ENCODE peak calls at places on chromosomes 3 and 15, in eight cellular contexts. One of them, this sample, is unnamed.

GRCh38 chr3:62143843-62144450 is 229.4 kb downstream of the FEZF2 start:
- DNase-seq in mucosa of descending colon: no peak
- DNase-seq in upper lobe of left lung: no peak
- DNase-seq in HCT116: no peak
- DNase-seq in astrocyte of the spinal cord: no peak
- DNase-seq in right lobe of liver: no peak
- DNase-seq in AG10803: no peak
- DNase-seq in left ventricle myocardium inferior: no peak
- DNase-seq in this sample: no peak

GRCh38 chr3:159859836-159860235 is 128.8 kb upstream of the IL12A start:
- DNase-seq in mucosa of descending colon: no peak
- DNase-seq in upper lobe of left lung: no peak
- DNase-seq in HCT116: no peak
- DNase-seq in astrocyte of the spinal cord: no peak
- DNase-seq in right lobe of liver: no peak
- DNase-seq in AG10803: no peak
- DNase-seq in left ventricle myocardium inferior: no peak
- DNase-seq in this sample: no peak

GRCh38 chr15:80773122-80773551 is 6.0 kb upstream of the CEMIP start:
- DNase-seq in mucosa of descending colon: no peak
- DNase-seq in upper lobe of left lung: no peak
- DNase-seq in HCT116: no peak
- DNase-seq in astrocyte of the spinal cord: peak; percentile 85
- DNase-seq in right lobe of liver: no peak
- DNase-seq in AG10803: peak; percentile 85
- DNase-seq in left ventricle myocardium inferior: no peak
- DNase-seq in this sample: peak; percentile 98

GRCh38 chr3:171251842-171252241 is 208.4 kb downstream of the TNIK start:
- DNase-seq in mucosa of descending colon: no peak
- DNase-seq in upper lobe of left lung: no peak
- DNase-seq in HCT116: no peak
- DNase-seq in astrocyte of the spinal cord: no peak
- DNase-seq in right lobe of liver: no peak
- DNase-seq in AG10803: no peak
- DNase-seq in left ventricle myocardium inferior: no peak
- DNase-seq in this sample: peak; percentile 44

GRCh38 chr15:70451861-70452653 is 311.3 kb downstream of the UACA start:
- DNase-seq in mucosa of descending colon: peak; percentile 55
- DNase-seq in upper lobe of left lung: peak; percentile 79
- DNase-seq in HCT116: no peak
- DNase-seq in astrocyte of the spinal cord: no peak
- DNase-seq in right lobe of liver: peak; percentile 68
- DNase-seq in AG10803: no peak
- DNase-seq in left ventricle myocardium inferior: no peak
- DNase-seq in this sample: no peak

GRCh38 chr3:173839859-173840258 is 442.3 kb downstream of the NLGN1 start:
- DNase-seq in mucosa of descending colon: no peak
- DNase-seq in upper lobe of left lung: no peak
- DNase-seq in HCT116: no peak
- DNase-seq in astrocyte of the spinal cord: no peak
- DNase-seq in right lobe of liver: no peak
- DNase-seq in AG10803: no peak
- DNase-seq in left ventricle myocardium inferior: no peak
- DNase-seq in this sample: no peak

GRCh38 chr15:55897560-55898336 is 95.7 kb downstream of the NEDD4 start:
- DNase-seq in mucosa of descending colon: peak; percentile 51
- DNase-seq in upper lobe of left lung: peak; percentile 33
- DNase-seq in HCT116: no peak
- DNase-seq in astrocyte of the spinal cord: peak; percentile 52
- DNase-seq in right lobe of liver: peak; percentile 53
- DNase-seq in AG10803: peak; percentile 60
- DNase-seq in left ventricle myocardium inferior: peak; percentile 41
- DNase-seq in this sample: peak; percentile 66

GRCh38 chr3:129121016-129121791 is 400 bp downstream of the RAB43 start:
- DNase-seq in mucosa of descending colon: no peak
- DNase-seq in upper lobe of left lung: no peak
- DNase-seq in HCT116: no peak
- DNase-seq in astrocyte of the spinal cord: peak; percentile 37
- DNase-seq in right lobe of liver: no peak
- DNase-seq in AG10803: no peak
- DNase-seq in left ventricle myocardium inferior: no peak
- DNase-seq in this sample: peak; percentile 56

GRCh38 chr3:78754066-78754743 is 1013.6 kb downstream of the ROBO1 start:
- DNase-seq in mucosa of descending colon: no peak
- DNase-seq in upper lobe of left lung: no peak
- DNase-seq in HCT116: no peak
- DNase-seq in astrocyte of the spinal cord: peak; percentile 68
- DNase-seq in right lobe of liver: no peak
- DNase-seq in AG10803: peak; percentile 71
- DNase-seq in left ventricle myocardium inferior: no peak
- DNase-seq in this sample: peak; percentile 59

GRCh38 chr15:80684697-80685096 is 10.4 kb upstream of the ABHD17C start:
- DNase-seq in mucosa of descending colon: no peak
- DNase-seq in upper lobe of left lung: no peak
- DNase-seq in HCT116: no peak
- DNase-seq in astrocyte of the spinal cord: no peak
- DNase-seq in right lobe of liver: no peak
- DNase-seq in AG10803: no peak
- DNase-seq in left ventricle myocardium inferior: no peak
- DNase-seq in this sample: no peak

GRCh38 chr15:35293353-35294130 is 208.4 kb upstream of the NANOGP8 start:
- DNase-seq in mucosa of descending colon: no peak
- DNase-seq in upper lobe of left lung: no peak
- DNase-seq in HCT116: peak; percentile 86
- DNase-seq in astrocyte of the spinal cord: peak; percentile 66
- DNase-seq in right lobe of liver: no peak
- DNase-seq in AG10803: peak; percentile 75
- DNase-seq in left ventricle myocardium inferior: no peak
- DNase-seq in this sample: peak; percentile 81

DNA sequence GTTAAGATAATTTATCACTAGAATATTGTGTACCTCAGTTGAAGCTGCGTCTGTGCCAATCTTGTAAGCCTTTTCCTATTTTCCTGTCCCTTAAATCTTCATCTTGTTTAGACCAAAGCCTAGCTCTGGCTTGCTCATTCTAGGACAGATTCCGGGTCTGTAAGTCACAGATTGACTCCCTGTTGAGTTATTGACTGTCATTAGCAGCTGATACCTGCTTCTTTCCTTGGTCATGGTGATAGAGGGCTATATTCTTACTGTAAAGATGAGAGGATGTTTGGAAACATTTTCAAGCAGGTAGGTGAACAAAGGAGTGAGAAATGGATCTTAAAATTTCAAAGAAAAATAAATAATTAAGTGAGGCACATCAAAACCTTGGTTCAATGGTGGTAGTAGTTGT is 200.2 kb downstream of the KCNH8 start:
- DNase-seq in mucosa of descending colon: no peak
- DNase-seq in upper lobe of left lung: no peak
- DNase-seq in HCT116: no peak
- DNase-seq in astrocyte of the spinal cord: no peak
- DNase-seq in right lobe of liver: no peak
- DNase-seq in AG10803: no peak
- DNase-seq in left ventricle myocardium inferior: no peak
- DNase-seq in this sample: no peak
- H3K4me3 ChIP-seq in mucosa of descending colon: no peak overlapping the region
- H3K4me3 ChIP-seq in upper lobe of left lung: no peak overlapping the region
- H3K4me3 ChIP-seq in HCT116: no peak overlapping the region
- H3K4me3 ChIP-seq in astrocyte of the spinal cord: no peak overlapping the region
- H3K4me3 ChIP-seq in right lobe of liver: no peak overlapping the region
- H3K4me3 ChIP-seq in AG10803: no peak overlapping the region
- H3K4me3 ChIP-seq in left ventricle myocardium inferior: no peak overlapping the region
- H3K4me3 ChIP-seq in this sample: no peak overlapping the region

DNA sequence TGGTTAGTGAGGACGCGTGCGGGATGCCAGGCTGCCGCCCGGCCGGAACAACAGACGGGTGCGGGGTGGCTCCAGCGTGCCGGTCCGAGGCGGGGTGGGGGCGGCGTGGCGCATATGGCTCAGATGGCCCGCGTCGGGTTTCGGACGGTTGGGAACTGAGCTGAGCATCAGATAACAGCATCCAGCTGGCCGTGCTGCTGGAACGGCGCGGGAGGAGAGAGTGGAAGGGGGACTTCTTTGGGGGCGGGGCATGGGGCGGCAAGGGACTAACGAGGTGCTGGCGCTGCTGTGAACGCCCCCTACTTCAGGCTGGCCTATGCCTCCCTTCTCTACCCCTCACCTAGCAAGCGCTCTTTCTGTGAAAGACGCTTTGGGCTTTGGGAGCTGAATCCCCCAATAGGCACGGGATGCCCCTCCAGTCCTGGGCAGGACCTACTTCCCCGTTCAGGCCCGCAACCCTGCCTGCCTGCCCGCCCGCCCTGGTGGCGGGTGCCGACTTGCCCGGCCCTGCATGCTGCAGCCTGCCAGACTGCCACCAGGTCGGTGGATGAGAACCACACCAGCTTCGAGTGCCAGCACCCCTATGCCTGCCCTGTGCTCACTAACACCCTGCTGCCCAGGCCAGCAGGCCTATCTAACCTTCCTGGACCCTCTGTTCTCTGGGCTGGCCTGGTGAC is 541 bp downstream of the INKA1 start:
- DNase-seq in mucosa of descending colon: peak; percentile 50
- DNase-seq in upper lobe of left lung: no peak
- DNase-seq in HCT116: no peak
- DNase-seq in astrocyte of the spinal cord: no peak
- DNase-seq in right lobe of liver: no peak
- DNase-seq in AG10803: no peak
- DNase-seq in left ventricle myocardium inferior: no peak
- DNase-seq in this sample: peak; percentile 35
- TF ChIP-seq CTCF in mucosa of descending colon: no peak
- TF ChIP-seq CTCF in upper lobe of left lung: no peak
- TF ChIP-seq CTCF in HCT116: no peak
- TF ChIP-seq CTCF in astrocyte of the spinal cord: no peak
- TF ChIP-seq CTCF in right lobe of liver: no peak
- TF ChIP-seq CTCF in AG10803: peak; percentile 1
- TF ChIP-seq CTCF in left ventricle myocardium inferior: peak; percentile 10
- TF ChIP-seq CTCF in this sample: no peak

DNA sequence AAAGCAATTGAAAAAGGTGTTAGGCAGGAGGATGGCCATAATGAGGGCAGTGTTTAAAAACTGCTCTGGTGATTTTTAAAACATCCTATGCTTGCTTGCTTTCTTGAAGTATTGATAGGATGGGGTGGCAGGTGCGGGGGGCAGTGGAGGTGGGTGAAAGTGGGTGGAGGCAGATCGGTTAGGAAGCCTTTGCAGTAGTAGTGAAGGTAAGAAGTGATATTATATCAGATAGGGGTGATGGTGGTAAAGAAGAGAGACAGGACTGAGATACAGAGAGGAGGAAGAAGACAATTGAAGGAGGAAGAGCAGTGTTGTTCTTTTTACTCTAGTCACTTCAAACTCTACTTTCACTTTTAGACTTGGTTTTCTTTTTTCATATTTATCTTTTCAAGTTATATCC is 11.1 kb downstream of the ZNF80 start:
- DNase-seq in mucosa of descending colon: no peak
- DNase-seq in upper lobe of left lung: no peak
- DNase-seq in HCT116: no peak
- DNase-seq in astrocyte of the spinal cord: no peak
- DNase-seq in right lobe of liver: no peak
- DNase-seq in AG10803: no peak
- DNase-seq in left ventricle myocardium inferior: no peak
- DNase-seq in this sample: no peak
- H3K4me3 ChIP-seq in mucosa of descending colon: no peak overlapping the region
- H3K4me3 ChIP-seq in upper lobe of left lung: no peak overlapping the region
- H3K4me3 ChIP-seq in HCT116: no peak overlapping the region
- H3K4me3 ChIP-seq in astrocyte of the spinal cord: no peak overlapping the region
- H3K4me3 ChIP-seq in right lobe of liver: no peak overlapping the region
- H3K4me3 ChIP-seq in AG10803: no peak overlapping the region
- H3K4me3 ChIP-seq in left ventricle myocardium inferior: no peak overlapping the region
- H3K4me3 ChIP-seq in this sample: no peak overlapping the region

GRCh38 chr3:11530153-11530721 is 113.5 kb downstream of the VGLL4 start:
- DNase-seq in mucosa of descending colon: no peak
- DNase-seq in upper lobe of left lung: no peak
- DNase-seq in HCT116: no peak
- DNase-seq in astrocyte of the spinal cord: peak; percentile 99
- DNase-seq in right lobe of liver: no peak
- DNase-seq in AG10803: peak; percentile 87
- DNase-seq in left ventricle myocardium inferior: peak; percentile 67
- DNase-seq in this sample: peak; percentile 100
- TF ChIP-seq CTCF in mucosa of descending colon: no peak
- TF ChIP-seq CTCF in upper lobe of left lung: no peak
- TF ChIP-seq CTCF in HCT116: no peak
- TF ChIP-seq CTCF in astrocyte of the spinal cord: peak; percentile 28
- TF ChIP-seq CTCF in right lobe of liver: no peak
- TF ChIP-seq CTCF in AG10803: peak; percentile 27
- TF ChIP-seq CTCF in left ventricle myocardium inferior: peak; percentile 31
- TF ChIP-seq CTCF in this sample: peak; percentile 58

DNA sequence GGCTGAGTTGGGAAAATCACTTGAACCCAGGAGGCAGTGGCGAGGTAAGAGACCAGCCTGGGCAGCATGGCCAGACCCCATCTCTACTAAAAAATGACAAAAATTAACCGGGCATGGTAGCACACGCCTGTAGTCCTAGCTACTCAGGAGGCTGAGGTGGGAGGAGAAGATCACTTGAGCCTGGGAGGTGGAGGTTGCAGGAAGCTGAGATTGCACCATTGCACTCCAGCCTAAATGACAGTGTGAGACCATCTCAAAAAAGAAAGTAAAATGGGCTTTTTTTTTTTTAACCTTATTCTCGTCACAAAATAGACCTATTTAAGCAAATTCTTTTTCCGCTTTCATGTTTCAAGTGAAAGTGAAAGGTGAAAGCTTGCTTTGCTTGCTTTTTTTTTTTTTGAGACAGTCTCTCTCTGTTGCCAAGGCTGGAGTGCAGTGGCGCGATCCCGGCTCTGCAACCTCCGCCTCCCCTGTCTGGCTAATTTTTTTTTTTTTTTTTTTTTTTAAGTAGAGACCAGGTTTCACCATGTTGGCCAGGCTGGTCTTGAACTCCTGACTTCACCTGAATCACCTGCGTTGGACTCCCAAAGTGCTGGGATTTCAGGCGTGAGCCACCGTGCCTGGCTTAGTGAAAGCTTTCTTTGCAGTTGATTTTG is 3.6 kb downstream of the PDIA3 start:
- DNase-seq in mucosa of descending colon: no peak
- DNase-seq in upper lobe of left lung: peak; percentile 28
- DNase-seq in HCT116: no peak
- DNase-seq in astrocyte of the spinal cord: peak; percentile 7
- DNase-seq in right lobe of liver: no peak
- DNase-seq in AG10803: no peak
- DNase-seq in left ventricle myocardium inferior: no peak
- DNase-seq in this sample: peak; percentile 22
- H3K4me3 ChIP-seq in mucosa of descending colon: no peak overlapping the region
- H3K4me3 ChIP-seq in upper lobe of left lung: peak overlapping the region; percentile 3
- H3K4me3 ChIP-seq in HCT116: no peak overlapping the region
- H3K4me3 ChIP-seq in astrocyte of the spinal cord: no peak overlapping the region
- H3K4me3 ChIP-seq in right lobe of liver: peak overlapping the region; percentile 38
- H3K4me3 ChIP-seq in AG10803: peak overlapping the region; percentile 26
- H3K4me3 ChIP-seq in left ventricle myocardium inferior: peak overlapping the region; percentile 27
- H3K4me3 ChIP-seq in this sample: no peak overlapping the region

GRCh38 chr3:164194842-164195241 is 883.5 kb downstream of the SI start:
- DNase-seq in mucosa of descending colon: no peak
- DNase-seq in upper lobe of left lung: no peak
- DNase-seq in HCT116: no peak
- DNase-seq in astrocyte of the spinal cord: no peak
- DNase-seq in right lobe of liver: no peak
- DNase-seq in AG10803: no peak
- DNase-seq in left ventricle myocardium inferior: no peak
- DNase-seq in this sample: no peak
- TF ChIP-seq CTCF in mucosa of descending colon: no peak
- TF ChIP-seq CTCF in upper lobe of left lung: no peak
- TF ChIP-seq CTCF in HCT116: no peak
- TF ChIP-seq CTCF in astrocyte of the spinal cord: no peak
- TF ChIP-seq CTCF in right lobe of liver: no peak
- TF ChIP-seq CTCF in AG10803: no peak
- TF ChIP-seq CTCF in left ventricle myocardium inferior: no peak
- TF ChIP-seq CTCF in this sample: no peak